ENCODE peak calls at places on chromosomes 11 and 22, in seven cellular contexts. O, P, V, I, E, X and N are unnamed samples.
A peak's percentile ranks its signal among the peaks of the same experiment; 100 is the strongest.

GRCh38 chr22:39939830-39940229 is 20.4 kb upstream of the TMA7B start:
- DNase-seq in E (no peak), O (no peak), I (no peak), P (no peak), X (no peak), V (no peak), N (no peak)

GRCh38 chr11:70758206-70758605 is 359.9 kb downstream of the CTTN start:
- DNase-seq in P (peak; percentile 50), I (no peak), V (no peak), X (no peak), E (no peak), O (no peak), N (no peak)

GRCh38 chr11:64355078-64355940 is 3.7 kb upstream of the RPS6KA4 start:
- DNase-seq in P (peak; percentile 90), V (peak; percentile 85), O (peak; percentile 77), E (peak; percentile 47), I (peak; percentile 76), X (peak; percentile 71), N (no peak)

GRCh38 chr11:84825140-84825539 is 802.0 kb downstream of the DLG2 start:
- DNase-seq in P (no peak), E (no peak), I (no peak), V (no peak), X (no peak), O (no peak), N (no peak)

GRCh38 chr11:113473983-113474361 is 1.2 kb downstream of the DRD2 start:
- DNase-seq in P (no peak), I (no peak), V (no peak), E (no peak), O (no peak), X (no peak), N (no peak)

GRCh38 chr22:27667121-27667843 is 134.3 kb downstream of the MN1 start:
- DNase-seq in P (no peak), I (peak; percentile 48), X (no peak), V (no peak), E (no peak), O (no peak), N (no peak)

GRCh38 chr11:133570376-133570775 is 38.1 kb upstream of the OPCML start:
- DNase-seq in E (no peak), X (no peak), V (no peak), O (no peak), P (no peak), I (no peak), N (no peak)

GRCh38 chr11:45041556-45041955 is 90.9 kb upstream of the TP53I11 start:
- DNase-seq in E (no peak), V (no peak), I (no peak), O (no peak), X (no peak), P (no peak), N (no peak)

GRCh38 chr22:47128216-47129215 is 366.1 kb downstream of the TBC1D22A start:
- DNase-seq in X (no peak), E (no peak), V (no peak), I (no peak), O (no peak), P (peak; percentile 25), N (no peak)

GRCh38 chr11:129223701-129224149 is 31.6 kb upstream of the ARHGAP32 start:
- DNase-seq in V (no peak), P (no peak), E (no peak), I (no peak), X (no peak), O (peak; percentile 45), N (no peak)

GRCh38 chr11:118241191-118242098 is 10.7 kb downstream of the MPZL3 start:
- DNase-seq in I (peak; percentile 20), P (no peak), V (peak; percentile 47), O (no peak), E (no peak), X (no peak), N (peak; percentile 55)

GRCh38 chr22:48827228-48827810 is 1000.4 kb downstream of the BRD1 start:
- DNase-seq in X (peak; percentile 63), I (no peak), O (no peak), V (no peak), E (no peak), P (no peak), N (no peak)

GRCh38 chr22:26848244-26848920 is 191.0 kb downstream of the MIAT start:
- DNase-seq in O (no peak), V (no peak), E (no peak), X (no peak), I (no peak), P (no peak), N (no peak)

GRCh38 chr22:29393019-29393608 is 4.7 kb upstream of the AP1B1 start:
- DNase-seq in P (no peak), O (no peak), X (no peak), V (no peak), E (no peak), I (no peak), N (no peak)

GRCh38 chr22:44580756-44581435 is 82.9 kb upstream of the RTL6 start:
- DNase-seq in V (no peak), I (no peak), P (peak; percentile 26), O (no peak), E (no peak), X (peak; percentile 33), N (no peak)

GRCh38 chr11:111765984-111766833 is at the start of gene PPP2R1B:
- DNase-seq in V (peak; percentile 77), O (peak; percentile 44), X (peak; percentile 70), I (peak; percentile 76), P (peak; percentile 89), E (peak; percentile 57), N (peak; percentile 64)
- TF ChIP-seq CTCF in V (no peak), O (no peak), X (no peak), I (no peak), P (no peak), E (peak; percentile 12), N (no peak)

GRCh38 chr11:130872102-130872501 is 44.2 kb downstream of the SNX19 start:
- DNase-seq in I (no peak), P (no peak), V (no peak), O (no peak), X (no peak), E (no peak), N (no peak)
- H3K27ac ChIP-seq in I (peak overlapping the region; percentile 77), P (no peak overlapping the region), V (no peak overlapping the region), O (no peak overlapping the region), X (no peak overlapping the region), E (peak overlapping the region; percentile 74), N (no peak overlapping the region)

GRCh38 chr11:72703281-72704008 is 29.2 kb upstream of the PDE2A start:
- DNase-seq in V (no peak), X (no peak), P (no peak), E (peak; percentile 74), O (peak; percentile 63), I (peak; percentile 71), N (no peak)

GRCh38 chr11:72704783-72705287 is 30.6 kb upstream of the PDE2A start:
- DNase-seq in X (no peak), E (no peak), V (no peak), O (no peak), P (no peak), I (no peak), N (no peak)

GRCh38 chr11:72702842-72703241 is 28.6 kb upstream of the PDE2A start:
- DNase-seq in E (no peak), X (no peak), V (no peak), P (peak; percentile 46), I (no peak), O (no peak), N (no peak)

GRCh38 chr11:72705442-72706365 is 31.5 kb upstream of the PDE2A start:
- DNase-seq in E (no peak), O (no peak), X (no peak), I (no peak), V (no peak), P (no peak), N (no peak)

GRCh38 chr11:72704028-72704782 is 30.0 kb upstream of the PDE2A start:
- DNase-seq in X (no peak), E (no peak), V (no peak), P (peak; percentile 63), I (no peak), O (no peak), N (no peak)
- TF ChIP-seq CTCF in X (no peak), E (no peak), V (no peak), P (peak; percentile 12), I (no peak), O (peak; percentile 20), N (no peak)

GRCh38 chr11:83115992-83116641 is 40.8 kb upstream of the PCF11 start:
- DNase-seq in X (no peak), P (no peak), O (no peak), V (no peak), I (no peak), E (no peak), N (no peak)
- H3K27ac ChIP-seq in X (no peak overlapping the region), P (no peak overlapping the region), O (no peak overlapping the region), V (no peak overlapping the region), I (no peak overlapping the region), E (peak overlapping the region; percentile 66), N (no peak overlapping the region)

DNA sequence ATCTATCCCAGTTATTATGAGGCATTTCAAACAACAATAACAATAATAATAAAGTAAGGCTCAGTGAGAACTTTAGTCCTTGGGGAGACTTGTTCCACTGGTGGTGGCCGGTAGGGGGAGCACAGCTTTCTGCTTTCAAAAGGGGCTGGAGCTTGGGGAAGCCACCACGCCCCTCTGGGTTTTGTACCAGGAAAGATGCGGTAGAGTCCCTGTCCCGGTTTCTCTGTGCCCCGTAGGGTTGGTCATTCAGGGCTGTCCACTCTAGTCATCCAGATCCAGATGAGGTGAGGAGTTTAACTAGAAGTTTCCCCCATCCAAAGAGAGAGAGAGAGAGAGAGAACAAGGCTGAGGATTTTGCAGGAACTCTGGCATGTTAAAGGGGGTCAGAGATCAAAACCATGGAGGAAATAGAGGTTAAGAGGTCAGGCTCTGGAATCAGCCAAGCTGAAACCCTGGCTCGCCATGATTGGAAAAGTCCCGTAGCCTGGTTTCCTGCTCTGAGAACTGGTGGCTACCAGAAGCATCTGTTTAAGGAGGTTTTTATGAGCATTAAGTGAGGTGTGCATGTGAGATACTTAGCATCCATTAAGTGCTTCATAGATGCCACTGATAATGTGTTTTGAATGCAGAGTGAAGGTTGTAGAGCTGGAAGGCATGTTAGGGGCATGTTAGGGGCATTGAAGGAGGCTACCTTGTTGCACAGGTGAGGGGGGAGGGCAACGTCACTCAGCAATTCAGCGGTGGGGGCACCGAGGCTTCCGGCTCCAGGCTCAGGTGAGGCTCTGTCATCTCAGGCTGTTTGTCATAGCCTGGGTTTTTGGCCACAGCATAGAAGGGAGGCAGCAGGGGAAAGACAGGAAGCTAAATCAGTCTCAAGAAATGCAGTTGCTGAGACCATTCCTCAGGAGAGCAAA is 298.7 kb downstream of the NTM start:
- DNase-seq in E (no peak), X (peak; percentile 37), I (no peak), O (peak; percentile 16), P (no peak), V (peak; percentile 40), N (peak; percentile 11)
- TF ChIP-seq CTCF in E (peak; percentile 17), X (no peak), I (peak; percentile 50), O (peak; percentile 41), P (peak; percentile 64), V (peak; percentile 21), N (peak; percentile 46)

GRCh38 chr11:12684821-12685220 is 10.6 kb downstream of the TEAD1 start:
- DNase-seq in P (no peak), V (peak; percentile 34), X (no peak), I (no peak), E (no peak), O (no peak), N (no peak)
- H3K27ac ChIP-seq in P (no peak overlapping the region), V (peak overlapping the region; percentile 25), X (peak overlapping the region; percentile 55), I (no peak overlapping the region), E (peak overlapping the region; percentile 100), O (peak overlapping the region; percentile 47), N (no peak overlapping the region)

DNA sequence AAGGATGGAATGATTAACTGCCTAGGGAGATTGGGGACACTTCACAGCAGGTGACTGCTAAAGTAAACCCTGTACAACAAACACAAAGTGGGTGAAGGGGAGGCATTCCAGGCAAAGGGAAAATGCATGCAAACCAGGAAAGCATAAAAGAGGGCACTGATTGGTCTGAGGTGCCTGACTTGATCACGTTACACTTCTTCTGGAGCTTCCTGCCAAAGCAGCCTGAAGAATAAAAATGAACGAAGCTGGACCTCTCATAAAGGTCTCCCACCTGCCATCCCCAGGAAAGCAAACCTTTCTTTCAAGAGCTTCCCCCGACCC is 46.7 kb upstream of the SCUBE2 start:
- DNase-seq in O (no peak), X (no peak), P (no peak), I (no peak), V (no peak), E (no peak), N (no peak)
- TF ChIP-seq CTCF in O (no peak), X (no peak), P (no peak), I (no peak), V (no peak), E (peak; percentile 8), N (no peak)